ENCODE peak calls at places on chromosomes 4 and X, in nine cellular contexts. One of them, this sample, is unnamed.

GRCh38 chr4:185919107-185919506 is 107.1 kb upstream of the SORBS2 start:
- DNase-seq in dorsolateral prefrontal cortex: no peak
- DNase-seq in nephron progenitor cell: no peak
- DNase-seq in heart right ventricle: no peak
- DNase-seq in astrocyte: no peak
- DNase-seq in foreskin keratinocyte: no peak
- DNase-seq in cardiac fibroblast: no peak
- DNase-seq in stomach: no peak
- DNase-seq in esophagus muscularis mucosa: no peak
- DNase-seq in this sample: no peak

GRCh38 chr4:48005781-48006180 is 10.7 kb downstream of the CNGA1 start:
- DNase-seq in dorsolateral prefrontal cortex: no peak
- DNase-seq in nephron progenitor cell: no peak
- DNase-seq in heart right ventricle: no peak
- DNase-seq in astrocyte: no peak
- DNase-seq in foreskin keratinocyte: no peak
- DNase-seq in cardiac fibroblast: no peak
- DNase-seq in stomach: no peak
- DNase-seq in esophagus muscularis mucosa: no peak
- DNase-seq in this sample: no peak

GRCh38 chrX:134761788-134762187 is 103.5 kb upstream of the PLAC1 start:
- DNase-seq in dorsolateral prefrontal cortex: no peak
- DNase-seq in nephron progenitor cell: no peak
- DNase-seq in heart right ventricle: no peak
- DNase-seq in astrocyte: no peak
- DNase-seq in foreskin keratinocyte: no peak
- DNase-seq in cardiac fibroblast: no peak
- DNase-seq in stomach: no peak
- DNase-seq in esophagus muscularis mucosa: no peak
- DNase-seq in this sample: no peak

GRCh38 chr4:113636438-113636818 is 125.1 kb downstream of the CAMK2D start:
- DNase-seq in dorsolateral prefrontal cortex: no peak
- DNase-seq in nephron progenitor cell: no peak
- DNase-seq in heart right ventricle: no peak
- DNase-seq in astrocyte: no peak
- DNase-seq in foreskin keratinocyte: no peak
- DNase-seq in cardiac fibroblast: no peak
- DNase-seq in stomach: no peak
- DNase-seq in esophagus muscularis mucosa: no peak
- DNase-seq in this sample: no peak

GRCh38 chrX:46913710-46914109 is 1.5 kb downstream of the JADE3 start:
- DNase-seq in dorsolateral prefrontal cortex: no peak
- DNase-seq in nephron progenitor cell: no peak
- DNase-seq in heart right ventricle: no peak
- DNase-seq in astrocyte: no peak
- DNase-seq in foreskin keratinocyte: no peak
- DNase-seq in cardiac fibroblast: peak
- DNase-seq in stomach: peak
- DNase-seq in esophagus muscularis mucosa: no peak
- DNase-seq in this sample: no peak

GRCh38 chr4:170122252-170122651 is 32.5 kb upstream of the AADAT start:
- DNase-seq in dorsolateral prefrontal cortex: no peak
- DNase-seq in nephron progenitor cell: no peak
- DNase-seq in heart right ventricle: no peak
- DNase-seq in astrocyte: no peak
- DNase-seq in foreskin keratinocyte: peak
- DNase-seq in cardiac fibroblast: no peak
- DNase-seq in stomach: no peak
- DNase-seq in esophagus muscularis mucosa: no peak
- DNase-seq in this sample: peak

GRCh38 chr4:5638316-5638715 is 70.0 kb downstream of the EVC2 start:
- DNase-seq in dorsolateral prefrontal cortex: no peak
- DNase-seq in nephron progenitor cell: no peak
- DNase-seq in heart right ventricle: no peak
- DNase-seq in astrocyte: peak
- DNase-seq in foreskin keratinocyte: peak
- DNase-seq in cardiac fibroblast: peak
- DNase-seq in stomach: no peak
- DNase-seq in esophagus muscularis mucosa: no peak
- DNase-seq in this sample: peak

GRCh38 chrX:54798137-54798536 is at the start of gene ITIH6:
- DNase-seq in dorsolateral prefrontal cortex: no peak
- DNase-seq in nephron progenitor cell: no peak
- DNase-seq in heart right ventricle: no peak
- DNase-seq in astrocyte: no peak
- DNase-seq in foreskin keratinocyte: no peak
- DNase-seq in cardiac fibroblast: no peak
- DNase-seq in stomach: no peak
- DNase-seq in esophagus muscularis mucosa: no peak
- DNase-seq in this sample: no peak

GRCh38 chr4:162839814-162840213 is 326.9 kb downstream of the NAF1 start:
- DNase-seq in dorsolateral prefrontal cortex: no peak
- DNase-seq in nephron progenitor cell: no peak
- DNase-seq in heart right ventricle: no peak
- DNase-seq in astrocyte: no peak
- DNase-seq in foreskin keratinocyte: no peak
- DNase-seq in cardiac fibroblast: no peak
- DNase-seq in stomach: no peak
- DNase-seq in esophagus muscularis mucosa: no peak
- DNase-seq in this sample: no peak

GRCh38 chr4:16418814-16419213 is 192.5 kb upstream of the TAPT1 start:
- DNase-seq in dorsolateral prefrontal cortex: no peak
- DNase-seq in nephron progenitor cell: no peak
- DNase-seq in heart right ventricle: peak
- DNase-seq in astrocyte: peak
- DNase-seq in foreskin keratinocyte: peak
- DNase-seq in cardiac fibroblast: peak
- DNase-seq in stomach: no peak
- DNase-seq in esophagus muscularis mucosa: no peak
- DNase-seq in this sample: peak

DNA sequence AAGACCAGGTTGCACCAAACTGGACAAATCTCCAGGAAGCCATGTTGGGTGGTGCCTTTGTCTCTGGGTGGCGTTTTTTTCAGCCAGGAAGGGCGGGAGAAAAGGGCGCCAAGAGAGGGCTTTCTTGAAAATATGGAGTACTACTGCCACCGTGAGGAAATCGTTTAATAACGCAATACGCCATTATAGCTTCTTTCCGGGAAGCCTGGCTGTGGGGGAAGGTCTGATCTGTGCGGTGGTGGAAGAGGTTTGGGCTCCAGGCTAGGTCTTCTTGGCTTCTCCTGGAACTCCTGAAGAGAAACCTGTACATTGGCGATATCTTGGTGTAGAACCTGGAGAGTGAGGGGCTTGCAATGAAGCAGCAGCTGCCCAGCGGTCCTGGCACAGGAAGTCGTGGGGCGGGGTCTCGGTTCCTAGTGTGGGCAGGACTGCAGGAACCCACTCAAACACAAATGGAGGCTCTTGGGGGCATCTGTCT is 202.7 kb downstream of the OR13H1 start:
- DNase-seq in dorsolateral prefrontal cortex: no peak
- DNase-seq in nephron progenitor cell: no peak
- DNase-seq in heart right ventricle: peak
- DNase-seq in astrocyte: peak
- DNase-seq in foreskin keratinocyte: no peak
- DNase-seq in cardiac fibroblast: no peak
- DNase-seq in stomach: peak
- DNase-seq in esophagus muscularis mucosa: no peak
- DNase-seq in this sample: no peak
- TF ChIP-seq CTCF in dorsolateral prefrontal cortex: peak
- TF ChIP-seq CTCF in nephron progenitor cell: no peak
- TF ChIP-seq CTCF in heart right ventricle: no peak
- TF ChIP-seq CTCF in astrocyte: no peak
- TF ChIP-seq CTCF in foreskin keratinocyte: no peak
- TF ChIP-seq CTCF in cardiac fibroblast: no peak
- TF ChIP-seq CTCF in stomach: no peak
- TF ChIP-seq CTCF in esophagus muscularis mucosa: peak
- TF ChIP-seq CTCF in this sample: no peak

GRCh38 chr4:126396703-126397102 is 1081.9 kb downstream of the FAT4 start:
- DNase-seq in dorsolateral prefrontal cortex: no peak
- DNase-seq in nephron progenitor cell: no peak
- DNase-seq in heart right ventricle: no peak
- DNase-seq in astrocyte: no peak
- DNase-seq in foreskin keratinocyte: no peak
- DNase-seq in cardiac fibroblast: no peak
- DNase-seq in stomach: no peak
- DNase-seq in esophagus muscularis mucosa: no peak
- DNase-seq in this sample: no peak
- TF ChIP-seq CTCF in dorsolateral prefrontal cortex: no peak
- TF ChIP-seq CTCF in nephron progenitor cell: no peak
- TF ChIP-seq CTCF in heart right ventricle: no peak
- TF ChIP-seq CTCF in astrocyte: no peak
- TF ChIP-seq CTCF in foreskin keratinocyte: no peak
- TF ChIP-seq CTCF in cardiac fibroblast: peak
- TF ChIP-seq CTCF in stomach: no peak
- TF ChIP-seq CTCF in esophagus muscularis mucosa: no peak
- TF ChIP-seq CTCF in this sample: no peak

GRCh38 chr4:151743894-151744293 is 16.9 kb downstream of the GATB start:
- DNase-seq in dorsolateral prefrontal cortex: no peak
- DNase-seq in nephron progenitor cell: no peak
- DNase-seq in heart right ventricle: no peak
- DNase-seq in astrocyte: no peak
- DNase-seq in foreskin keratinocyte: no peak
- DNase-seq in cardiac fibroblast: no peak
- DNase-seq in stomach: no peak
- DNase-seq in esophagus muscularis mucosa: no peak
- DNase-seq in this sample: no peak
- TF ChIP-seq CTCF in dorsolateral prefrontal cortex: no peak
- TF ChIP-seq CTCF in nephron progenitor cell: no peak
- TF ChIP-seq CTCF in heart right ventricle: no peak
- TF ChIP-seq CTCF in astrocyte: no peak
- TF ChIP-seq CTCF in foreskin keratinocyte: no peak
- TF ChIP-seq CTCF in cardiac fibroblast: no peak
- TF ChIP-seq CTCF in stomach: no peak
- TF ChIP-seq CTCF in esophagus muscularis mucosa: no peak
- TF ChIP-seq CTCF in this sample: no peak

GRCh38 chr4:75985116-75985515 is 5.6 kb downstream of the SDAD1 start:
- DNase-seq in dorsolateral prefrontal cortex: no peak
- DNase-seq in nephron progenitor cell: no peak
- DNase-seq in heart right ventricle: no peak
- DNase-seq in astrocyte: peak
- DNase-seq in foreskin keratinocyte: peak
- DNase-seq in cardiac fibroblast: peak
- DNase-seq in stomach: no peak
- DNase-seq in esophagus muscularis mucosa: peak
- DNase-seq in this sample: peak
- TF ChIP-seq CTCF in dorsolateral prefrontal cortex: no peak
- TF ChIP-seq CTCF in nephron progenitor cell: no peak
- TF ChIP-seq CTCF in heart right ventricle: no peak
- TF ChIP-seq CTCF in astrocyte: no peak
- TF ChIP-seq CTCF in foreskin keratinocyte: peak
- TF ChIP-seq CTCF in cardiac fibroblast: no peak
- TF ChIP-seq CTCF in stomach: no peak
- TF ChIP-seq CTCF in esophagus muscularis mucosa: no peak
- TF ChIP-seq CTCF in this sample: no peak

GRCh38 chrX:80432863-80433262 is 12.6 kb downstream of the TENT5D start:
- DNase-seq in dorsolateral prefrontal cortex: no peak
- DNase-seq in nephron progenitor cell: no peak
- DNase-seq in heart right ventricle: no peak
- DNase-seq in astrocyte: no peak
- DNase-seq in foreskin keratinocyte: no peak
- DNase-seq in cardiac fibroblast: peak
- DNase-seq in stomach: no peak
- DNase-seq in esophagus muscularis mucosa: no peak
- DNase-seq in this sample: no peak

GRCh38 chrX:80432441-80432840 is 12.2 kb downstream of the TENT5D start:
- DNase-seq in dorsolateral prefrontal cortex: no peak
- DNase-seq in nephron progenitor cell: no peak
- DNase-seq in heart right ventricle: no peak
- DNase-seq in astrocyte: no peak
- DNase-seq in foreskin keratinocyte: no peak
- DNase-seq in cardiac fibroblast: peak
- DNase-seq in stomach: no peak
- DNase-seq in esophagus muscularis mucosa: no peak
- DNase-seq in this sample: no peak

GRCh38 chrX:80431502-80431832 is 11.2 kb downstream of the TENT5D start:
- DNase-seq in dorsolateral prefrontal cortex: no peak
- DNase-seq in nephron progenitor cell: no peak
- DNase-seq in heart right ventricle: no peak
- DNase-seq in astrocyte: no peak
- DNase-seq in foreskin keratinocyte: no peak
- DNase-seq in cardiac fibroblast: no peak
- DNase-seq in stomach: no peak
- DNase-seq in esophagus muscularis mucosa: no peak
- DNase-seq in this sample: no peak

GRCh38 chrX:80430826-80431501 is 10.7 kb downstream of the TENT5D start:
- DNase-seq in dorsolateral prefrontal cortex: no peak
- DNase-seq in nephron progenitor cell: no peak
- DNase-seq in heart right ventricle: no peak
- DNase-seq in astrocyte: no peak
- DNase-seq in foreskin keratinocyte: no peak
- DNase-seq in cardiac fibroblast: peak
- DNase-seq in stomach: no peak
- DNase-seq in esophagus muscularis mucosa: no peak
- DNase-seq in this sample: no peak
- TF ChIP-seq CTCF in dorsolateral prefrontal cortex: peak
- TF ChIP-seq CTCF in nephron progenitor cell: no peak
- TF ChIP-seq CTCF in heart right ventricle: no peak
- TF ChIP-seq CTCF in astrocyte: no peak
- TF ChIP-seq CTCF in foreskin keratinocyte: peak
- TF ChIP-seq CTCF in cardiac fibroblast: no peak
- TF ChIP-seq CTCF in stomach: no peak
- TF ChIP-seq CTCF in esophagus muscularis mucosa: no peak
- TF ChIP-seq CTCF in this sample: no peak

GRCh38 chrX:104307341-104307740 is 52.6 kb upstream of the ESX1 start:
- DNase-seq in dorsolateral prefrontal cortex: no peak
- DNase-seq in nephron progenitor cell: no peak
- DNase-seq in heart right ventricle: no peak
- DNase-seq in astrocyte: peak
- DNase-seq in foreskin keratinocyte: no peak
- DNase-seq in cardiac fibroblast: no peak
- DNase-seq in stomach: no peak
- DNase-seq in esophagus muscularis mucosa: no peak
- DNase-seq in this sample: no peak

GRCh38 chrX:104310657-104311056 is 55.9 kb upstream of the ESX1 start:
- DNase-seq in dorsolateral prefrontal cortex: no peak
- DNase-seq in nephron progenitor cell: no peak
- DNase-seq in heart right ventricle: no peak
- DNase-seq in astrocyte: no peak
- DNase-seq in foreskin keratinocyte: no peak
- DNase-seq in cardiac fibroblast: no peak
- DNase-seq in stomach: no peak
- DNase-seq in esophagus muscularis mucosa: no peak
- DNase-seq in this sample: no peak

GRCh38 chrX:104306180-104306579 is 51.4 kb upstream of the ESX1 start:
- DNase-seq in dorsolateral prefrontal cortex: no peak
- DNase-seq in nephron progenitor cell: no peak
- DNase-seq in heart right ventricle: no peak
- DNase-seq in astrocyte: no peak
- DNase-seq in foreskin keratinocyte: no peak
- DNase-seq in cardiac fibroblast: no peak
- DNase-seq in stomach: no peak
- DNase-seq in esophagus muscularis mucosa: no peak
- DNase-seq in this sample: no peak

GRCh38 chrX:104310084-104310483 is 55.4 kb upstream of the ESX1 start:
- DNase-seq in dorsolateral prefrontal cortex: no peak
- DNase-seq in nephron progenitor cell: no peak
- DNase-seq in heart right ventricle: no peak
- DNase-seq in astrocyte: peak
- DNase-seq in foreskin keratinocyte: no peak
- DNase-seq in cardiac fibroblast: peak
- DNase-seq in stomach: no peak
- DNase-seq in esophagus muscularis mucosa: no peak
- DNase-seq in this sample: peak

GRCh38 chrX:104309169-104309568 is 54.4 kb upstream of the ESX1 start:
- DNase-seq in dorsolateral prefrontal cortex: no peak
- DNase-seq in nephron progenitor cell: no peak
- DNase-seq in heart right ventricle: no peak
- DNase-seq in astrocyte: no peak
- DNase-seq in foreskin keratinocyte: no peak
- DNase-seq in cardiac fibroblast: no peak
- DNase-seq in stomach: no peak
- DNase-seq in esophagus muscularis mucosa: no peak
- DNase-seq in this sample: no peak
- TF ChIP-seq CTCF in dorsolateral prefrontal cortex: no peak
- TF ChIP-seq CTCF in nephron progenitor cell: no peak
- TF ChIP-seq CTCF in heart right ventricle: no peak
- TF ChIP-seq CTCF in astrocyte: peak
- TF ChIP-seq CTCF in foreskin keratinocyte: no peak
- TF ChIP-seq CTCF in cardiac fibroblast: no peak
- TF ChIP-seq CTCF in stomach: no peak
- TF ChIP-seq CTCF in esophagus muscularis mucosa: no peak
- TF ChIP-seq CTCF in this sample: no peak